ENCODE peak calls at places on chromosomes 2 and 18, in ten cellular contexts. Y is SK-N-SH, H is IMR-90, Q is ovary, C is spleen, B is aorta, I is neural progenitor cell, P is tibial nerve, X is colonic mucosa, D is fibroblast of lung. A is an unnamed sample. For H3K9me3 and H3K27me3, the result is how much of the 10 kb centered on the place peaks cover.

GRCh38 chr18:78781601-78781960 is 198.0 kb upstream of the SALL3 start:
- DNase-seq in Y (no peak), H (no peak), Q (no peak), C (no peak), B (no peak), I (no peak), P (no peak), X (no peak), D (no peak), A (no peak)

GRCh38 chr2:73830871-73831401 is 2.2 kb downstream of the STAMBP start:
- DNase-seq in Y (no peak), H (peak), Q (no peak), C (no peak), B (no peak), I (no peak), P (no peak), X (no peak), D (peak), A (no peak)

GRCh38 chr18:2843161-2843560 is 3.6 kb upstream of the EMILIN2 start:
- DNase-seq in Y (no peak), H (no peak), Q (no peak), C (no peak), B (peak), I (no peak), P (no peak), X (peak), D (no peak), A (no peak)

GRCh38 chr2:199988176-199988575 is 32.8 kb downstream of the MAIP1 start:
- DNase-seq in Y (no peak), H (peak), Q (no peak), C (no peak), B (no peak), I (no peak), P (no peak), X (no peak), D (peak), A (no peak)

GRCh38 chr2:23465982-23466381 is 81.0 kb downstream of the KLHL29 start:
- DNase-seq in Y (no peak), H (no peak), Q (no peak), C (no peak), B (no peak), I (no peak), P (no peak), X (no peak), D (peak), A (no peak)

GRCh38 chr2:187942876-187943275 is 348.8 kb upstream of the GULP1 start:
- DNase-seq in Y (no peak), H (no peak), Q (no peak), C (no peak), B (no peak), I (no peak), P (no peak), X (no peak), D (peak), A (no peak)

GRCh38 chr2:20212871-20213503 is 11.9 kb downstream of the SDC1 start:
- DNase-seq in Y (peak), H (no peak), Q (peak), C (no peak), B (no peak), I (no peak), P (no peak), X (no peak), D (no peak), A (peak)

GRCh38 chr2:101563849-101564248 is 88.9 kb upstream of the RFX8 start:
- DNase-seq in Y (no peak), H (no peak), Q (no peak), C (no peak), B (no peak), I (no peak), P (no peak), X (no peak), D (no peak), A (no peak)

GRCh38 chr2:170744248-170745002 is 25.8 kb upstream of the ERICH2 start:
- DNase-seq in Y (no peak), H (no peak), Q (no peak), C (no peak), B (no peak), I (no peak), P (no peak), X (no peak), D (peak), A (no peak)

GRCh38 chr18:63542069-63542468 is at the start of gene SERPINB12:
- DNase-seq in Y (no peak), H (no peak), Q (no peak), C (no peak), B (no peak), I (no peak), P (no peak), X (no peak), D (no peak), A (no peak)

GRCh38 chr2:38666578-38666926 is 638 bp downstream of the GALM start:
- DNase-seq in Y (no peak), H (peak), Q (no peak), C (no peak), B (no peak), I (no peak), P (no peak), X (peak), D (peak), A (no peak)

GRCh38 chr18:48164701-48165100 is 234.2 kb upstream of the SMAD2 start:
- DNase-seq in Y (no peak), H (no peak), Q (no peak), C (no peak), B (no peak), I (no peak), P (no peak), X (no peak), D (no peak), A (no peak)

GRCh38 chr18:2897015-2897414 is 50.2 kb downstream of the EMILIN2 start:
- DNase-seq in Y (no peak), H (no peak), Q (no peak), C (no peak), B (no peak), I (peak), P (no peak), X (no peak), D (no peak), A (no peak)

DNA sequence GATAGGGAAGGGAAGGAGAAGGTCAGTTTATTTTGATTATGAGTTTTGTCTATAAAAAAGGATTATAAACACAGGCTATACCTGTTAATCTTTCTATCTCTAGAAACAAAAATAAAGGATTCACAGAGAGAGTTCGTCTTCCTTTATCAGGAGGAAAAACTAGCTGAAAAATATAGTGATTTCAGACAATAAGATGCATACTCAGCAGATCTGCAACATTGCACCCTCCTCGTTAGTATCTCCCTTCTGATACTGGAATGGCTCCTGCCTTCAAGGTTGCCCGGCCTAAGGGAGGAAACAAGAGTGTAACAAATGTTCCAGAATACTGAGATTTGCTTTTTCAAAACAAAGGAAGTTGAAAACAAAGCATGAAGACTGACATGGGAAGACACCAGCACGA is 48.7 kb upstream of the LRATD1 start:
- DNase-seq in Y (no peak), H (no peak), Q (no peak), C (no peak), B (no peak), I (no peak), P (no peak), X (no peak), D (no peak), A (no peak)
- H3K9me3 ChIP-seq in Y (under half), H (under half), Q (under half), C (under half), B (under half), I (under half), P (under half), X (under half), D (under half), A (under half)

GRCh38 chr2:236168110-236169067 is at the start of gene GBX2:
- DNase-seq in Y (peak), H (peak), Q (no peak), C (peak), B (no peak), I (peak), P (no peak), X (peak), D (peak), A (peak)
- H3K27me3 ChIP-seq in Y (half or more), H (half or more), Q (under half), C (half or more), B (under half), I (half or more), P (half or more), X (half or more), D (half or more), A (half or more)

GRCh38 chr2:123971564-123972318 is 53.3 kb upstream of the CNTNAP5 start:
- DNase-seq in Y (no peak), H (no peak), Q (no peak), C (no peak), B (no peak), I (no peak), P (no peak), X (no peak), D (no peak), A (no peak)
- H3K9me3 ChIP-seq in Y (under half), H (under half), Q (under half), C (under half), B (under half), I (under half), P (under half), X (under half), D (under half), A (under half)

DNA sequence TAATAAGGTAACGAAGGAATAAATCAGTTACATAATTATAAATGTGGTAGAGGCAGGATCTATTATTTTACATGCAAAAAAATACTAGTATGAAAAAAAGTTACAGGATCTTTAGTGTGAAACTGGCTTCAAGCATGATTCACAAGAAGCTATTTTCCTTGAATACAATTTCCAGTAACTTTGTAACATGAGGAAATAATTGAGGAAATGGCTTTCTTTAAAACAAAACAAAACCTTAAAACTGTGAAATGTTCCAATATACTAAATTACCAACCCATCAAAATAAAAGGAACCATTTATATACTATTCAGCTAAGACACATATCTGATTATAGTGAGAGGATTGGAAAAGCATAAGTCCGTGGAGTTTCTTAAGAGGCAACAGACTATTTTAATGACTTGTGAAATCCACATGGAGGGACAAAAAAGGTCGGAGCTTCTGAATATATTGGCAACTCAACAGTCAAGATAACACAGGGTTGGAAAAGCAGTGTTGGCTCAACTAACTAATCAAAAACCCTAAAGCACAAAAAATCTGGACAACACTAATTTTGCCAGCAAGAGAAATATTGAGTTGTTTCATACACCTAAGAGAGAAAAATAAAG is 10.6 kb downstream of the IRS1 start:
- DNase-seq in Y (no peak), H (peak), Q (no peak), C (no peak), B (no peak), I (no peak), P (no peak), X (no peak), D (peak), A (no peak)
- H3K27me3 ChIP-seq in Y (under half), H (under half), Q (under half), C (under half), B (under half), I (under half), P (under half), X (under half), D (under half), A (under half)

DNA sequence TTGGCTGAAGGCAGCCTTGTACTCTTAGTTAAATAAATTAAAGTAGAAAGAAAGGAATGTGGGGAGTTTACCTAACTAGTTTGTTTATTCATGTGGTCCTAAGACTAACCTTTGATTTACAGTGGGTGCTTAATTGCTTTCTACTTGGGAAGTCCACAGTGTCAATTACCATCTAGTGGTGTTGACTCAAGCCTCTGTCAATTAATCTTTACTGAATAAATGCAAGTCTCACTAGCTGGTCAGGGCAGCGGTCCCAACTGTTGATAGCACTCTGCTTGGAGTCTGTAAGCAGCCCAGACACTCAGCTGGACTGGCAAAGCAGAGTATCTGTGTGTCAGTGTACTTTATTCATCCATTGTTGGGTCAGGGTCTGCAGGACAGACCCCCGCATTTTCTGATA is 15.8 kb downstream of the ZNF514 start:
- DNase-seq in Y (no peak), H (no peak), Q (no peak), C (no peak), B (no peak), I (no peak), P (no peak), X (no peak), D (no peak), A (no peak)
- H3K9me3 ChIP-seq in Y (under half), H (half or more), Q (under half), C (under half), B (under half), I (under half), P (half or more), X (under half), D (under half), A (half or more)

GRCh38 chr2:72278046-72278445 is 130.4 kb upstream of the CYP26B1 start:
- DNase-seq in Y (no peak), H (peak), Q (no peak), C (no peak), B (no peak), I (no peak), P (no peak), X (no peak), D (peak), A (no peak)
- H3K27me3 ChIP-seq in Y (under half), H (under half), Q (under half), C (under half), B (under half), I (under half), P (under half), X (under half), D (under half), A (under half)

A was measured in endodermal cell.